ENCODE peak calls at places on chromosomes 13 and 19, in ten cellular contexts. One of them, this sample, is unnamed.

GRCh38 chr19:20928371-20928770 is 5.3 kb downstream of the ZNF85 start:
- DNase-seq in stomach: no peak
- DNase-seq in spleen: no peak
- DNase-seq in tibial nerve: no peak
- DNase-seq in body of pancreas: no peak
- DNase-seq in transverse colon: no peak
- DNase-seq in thoracic aorta: no peak
- DNase-seq in Peyer's patch: no peak
- DNase-seq in adrenal gland: no peak
- DNase-seq in pancreas: no peak
- DNase-seq in this sample: no peak

GRCh38 chr13:98447130-98447529 is 129.8 kb downstream of the STK24 start:
- DNase-seq in thoracic aorta: no peak
- DNase-seq in transverse colon: no peak
- DNase-seq in tibial nerve: no peak
- DNase-seq in Peyer's patch: no peak
- DNase-seq in pancreas: no peak
- DNase-seq in adrenal gland: no peak
- DNase-seq in body of pancreas: no peak
- DNase-seq in spleen: no peak
- DNase-seq in stomach: no peak
- DNase-seq in this sample: no peak

GRCh38 chr13:86585826-86586225 is 786.6 kb upstream of the SLITRK6 start:
- DNase-seq in tibial nerve: peak; percentile 13
- DNase-seq in transverse colon: peak; percentile 26
- DNase-seq in thoracic aorta: no peak
- DNase-seq in adrenal gland: peak; percentile 57
- DNase-seq in Peyer's patch: peak; percentile 58
- DNase-seq in stomach: no peak
- DNase-seq in spleen: no peak
- DNase-seq in body of pancreas: peak; percentile 64
- DNase-seq in pancreas: peak; percentile 29
- DNase-seq in this sample: peak; percentile 26

GRCh38 chr13:113050856-113051431 is 54.6 kb upstream of the F7 start:
- DNase-seq in pancreas: peak; percentile 16
- DNase-seq in body of pancreas: no peak
- DNase-seq in adrenal gland: no peak
- DNase-seq in transverse colon: no peak
- DNase-seq in spleen: peak; percentile 56
- DNase-seq in thoracic aorta: no peak
- DNase-seq in Peyer's patch: no peak
- DNase-seq in stomach: no peak
- DNase-seq in tibial nerve: no peak
- DNase-seq in this sample: peak; percentile 42

GRCh38 chr19:30512748-30513389 is 140.7 kb downstream of the ZNF536 start:
- DNase-seq in stomach: no peak
- DNase-seq in transverse colon: no peak
- DNase-seq in body of pancreas: no peak
- DNase-seq in pancreas: no peak
- DNase-seq in adrenal gland: no peak
- DNase-seq in spleen: no peak
- DNase-seq in thoracic aorta: no peak
- DNase-seq in Peyer's patch: no peak
- DNase-seq in tibial nerve: no peak
- DNase-seq in this sample: no peak

GRCh38 chr13:69243366-69243765 is 864.3 kb upstream of the ATXN8OS start:
- DNase-seq in spleen: no peak
- DNase-seq in stomach: no peak
- DNase-seq in transverse colon: no peak
- DNase-seq in pancreas: no peak
- DNase-seq in body of pancreas: no peak
- DNase-seq in thoracic aorta: no peak
- DNase-seq in tibial nerve: no peak
- DNase-seq in adrenal gland: no peak
- DNase-seq in Peyer's patch: no peak
- DNase-seq in this sample: no peak

GRCh38 chr19:2607712-2608601 is 94.5 kb downstream of the GNG7 start:
- DNase-seq in transverse colon: peak; percentile 53
- DNase-seq in spleen: peak; percentile 82
- DNase-seq in thoracic aorta: no peak
- DNase-seq in tibial nerve: no peak
- DNase-seq in Peyer's patch: peak; percentile 80
- DNase-seq in stomach: no peak
- DNase-seq in body of pancreas: no peak
- DNase-seq in pancreas: peak; percentile 42
- DNase-seq in adrenal gland: no peak
- DNase-seq in this sample: no peak

GRCh38 chr13:27794921-27795717 is 2.8 kb downstream of the GSX1 start:
- DNase-seq in transverse colon: no peak
- DNase-seq in thoracic aorta: no peak
- DNase-seq in adrenal gland: no peak
- DNase-seq in Peyer's patch: no peak
- DNase-seq in body of pancreas: no peak
- DNase-seq in pancreas: no peak
- DNase-seq in stomach: no peak
- DNase-seq in tibial nerve: no peak
- DNase-seq in spleen: no peak
- DNase-seq in this sample: no peak

GRCh38 chr13:91719033-91719432 is 320.6 kb downstream of the GPC5 start:
- DNase-seq in tibial nerve: no peak
- DNase-seq in pancreas: no peak
- DNase-seq in spleen: no peak
- DNase-seq in transverse colon: no peak
- DNase-seq in stomach: no peak
- DNase-seq in body of pancreas: no peak
- DNase-seq in Peyer's patch: no peak
- DNase-seq in thoracic aorta: no peak
- DNase-seq in adrenal gland: peak; percentile 57
- DNase-seq in this sample: peak; percentile 14

GRCh38 chr19:55647732-55648656 is at the start of gene CCDC106:
- DNase-seq in body of pancreas: peak; percentile 70
- DNase-seq in tibial nerve: peak; percentile 63
- DNase-seq in pancreas: peak; percentile 73
- DNase-seq in Peyer's patch: peak; percentile 81
- DNase-seq in spleen: peak; percentile 90
- DNase-seq in stomach: peak; percentile 64
- DNase-seq in adrenal gland: peak; percentile 79
- DNase-seq in transverse colon: peak; percentile 72
- DNase-seq in thoracic aorta: no peak
- DNase-seq in this sample: peak; percentile 90

GRCh38 chr13:90253806-90254205 is 1093.7 kb upstream of the MIR17HG start:
- DNase-seq in spleen: no peak
- DNase-seq in pancreas: no peak
- DNase-seq in tibial nerve: no peak
- DNase-seq in adrenal gland: no peak
- DNase-seq in body of pancreas: no peak
- DNase-seq in transverse colon: no peak
- DNase-seq in stomach: no peak
- DNase-seq in thoracic aorta: no peak
- DNase-seq in Peyer's patch: no peak
- DNase-seq in this sample: no peak

DNA sequence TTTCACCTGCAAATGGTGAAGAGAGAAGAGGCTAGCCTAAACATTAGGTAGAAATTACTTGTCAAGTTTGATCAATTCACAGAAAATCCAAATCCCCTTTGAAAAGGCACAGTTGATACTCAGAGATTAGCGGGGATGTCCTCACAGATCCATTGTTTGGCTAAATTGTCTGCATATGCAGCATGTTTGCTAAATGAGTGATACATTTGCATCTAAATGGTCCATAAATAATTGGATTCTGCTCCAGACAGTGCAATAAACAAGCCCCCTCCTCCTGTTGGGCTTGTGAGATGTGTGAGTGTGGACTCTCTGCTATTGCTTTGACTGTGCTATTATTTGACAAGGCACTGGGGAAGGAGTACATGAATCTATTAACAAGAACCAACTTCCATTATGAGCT is 67.0 kb downstream of the CBY2 start:
- DNase-seq in adrenal gland: no peak
- DNase-seq in body of pancreas: no peak
- DNase-seq in spleen: no peak
- DNase-seq in transverse colon: no peak
- DNase-seq in thoracic aorta: no peak
- DNase-seq in stomach: no peak
- DNase-seq in tibial nerve: no peak
- DNase-seq in Peyer's patch: no peak
- DNase-seq in pancreas: no peak
- DNase-seq in this sample: no peak
- H3K4me3 ChIP-seq in adrenal gland: no peak overlapping the region
- H3K4me3 ChIP-seq in body of pancreas: no peak overlapping the region
- H3K4me3 ChIP-seq in spleen: no peak overlapping the region
- H3K4me3 ChIP-seq in transverse colon: no peak overlapping the region
- H3K4me3 ChIP-seq in thoracic aorta: no peak overlapping the region
- H3K4me3 ChIP-seq in stomach: no peak overlapping the region
- H3K4me3 ChIP-seq in tibial nerve: no peak overlapping the region
- H3K4me3 ChIP-seq in Peyer's patch: no peak overlapping the region
- H3K4me3 ChIP-seq in pancreas: no peak overlapping the region
- H3K4me3 ChIP-seq in this sample: no peak overlapping the region

GRCh38 chr13:39496487-39496998 is 106.5 kb downstream of the LHFPL6 start:
- DNase-seq in thoracic aorta: no peak
- DNase-seq in Peyer's patch: no peak
- DNase-seq in transverse colon: no peak
- DNase-seq in adrenal gland: no peak
- DNase-seq in stomach: no peak
- DNase-seq in spleen: no peak
- DNase-seq in body of pancreas: no peak
- DNase-seq in tibial nerve: no peak
- DNase-seq in pancreas: no peak
- DNase-seq in this sample: no peak
- H3K4me1 ChIP-seq in thoracic aorta: no peaks in the 10 kb centered on the region
- H3K4me1 ChIP-seq in Peyer's patch: no peaks in the 10 kb centered on the region
- H3K4me1 ChIP-seq in transverse colon: no peaks in the 10 kb centered on the region
- H3K4me1 ChIP-seq in adrenal gland: no peaks in the 10 kb centered on the region
- H3K4me1 ChIP-seq in stomach: no peaks in the 10 kb centered on the region
- H3K4me1 ChIP-seq in spleen: no peaks in the 10 kb centered on the region
- H3K4me1 ChIP-seq in body of pancreas: no peaks in the 10 kb centered on the region
- H3K4me1 ChIP-seq in tibial nerve: no peaks in the 10 kb centered on the region
- H3K4me1 ChIP-seq in pancreas: no peaks in the 10 kb centered on the region
- H3K4me1 ChIP-seq in this sample: peaks cover 14% of the 10 kb centered on the region

GRCh38 chr19:33302175-33302973 is at the start of gene CEBPA:
- DNase-seq in spleen: peak; percentile 95
- DNase-seq in tibial nerve: peak; percentile 46
- DNase-seq in adrenal gland: peak; percentile 54
- DNase-seq in stomach: peak; percentile 90
- DNase-seq in body of pancreas: peak; percentile 89
- DNase-seq in transverse colon: peak; percentile 88
- DNase-seq in Peyer's patch: peak; percentile 90
- DNase-seq in pancreas: peak; percentile 91
- DNase-seq in thoracic aorta: no peak
- DNase-seq in this sample: peak; percentile 84
- H3K27ac ChIP-seq in spleen: peak within 1 kb of the TSS; percentile 71
- H3K27ac ChIP-seq in tibial nerve: peak within 1 kb of the TSS; percentile 85
- H3K27ac ChIP-seq in adrenal gland: no peak within 1 kb of the TSS
- H3K27ac ChIP-seq in stomach: peak within 1 kb of the TSS; percentile 91
- H3K27ac ChIP-seq in body of pancreas: peak within 1 kb of the TSS; percentile 86
- H3K27ac ChIP-seq in transverse colon: peak within 1 kb of the TSS; percentile 92
- H3K27ac ChIP-seq in Peyer's patch: peak within 1 kb of the TSS; percentile 65
- H3K27ac ChIP-seq in pancreas: peak within 1 kb of the TSS; percentile 87
- H3K27ac ChIP-seq in thoracic aorta: peak within 1 kb of the TSS; percentile 53
- H3K27ac ChIP-seq in this sample: peak within 1 kb of the TSS; percentile 5

GRCh38 chr13:44229371-44230030 is 144.1 kb upstream of the SERP2 start:
- DNase-seq in body of pancreas: no peak
- DNase-seq in Peyer's patch: no peak
- DNase-seq in adrenal gland: no peak
- DNase-seq in stomach: no peak
- DNase-seq in transverse colon: no peak
- DNase-seq in spleen: no peak
- DNase-seq in thoracic aorta: no peak
- DNase-seq in pancreas: no peak
- DNase-seq in tibial nerve: no peak
- DNase-seq in this sample: no peak

GRCh38 chr13:44230071-44230470 is 143.6 kb upstream of the SERP2 start:
- DNase-seq in spleen: no peak
- DNase-seq in body of pancreas: no peak
- DNase-seq in transverse colon: no peak
- DNase-seq in adrenal gland: no peak
- DNase-seq in Peyer's patch: no peak
- DNase-seq in stomach: no peak
- DNase-seq in thoracic aorta: no peak
- DNase-seq in pancreas: no peak
- DNase-seq in tibial nerve: no peak
- DNase-seq in this sample: no peak

GRCh38 chr13:44230736-44231135 is 142.9 kb upstream of the SERP2 start:
- DNase-seq in thoracic aorta: no peak
- DNase-seq in adrenal gland: no peak
- DNase-seq in spleen: no peak
- DNase-seq in body of pancreas: no peak
- DNase-seq in pancreas: no peak
- DNase-seq in stomach: no peak
- DNase-seq in transverse colon: no peak
- DNase-seq in Peyer's patch: no peak
- DNase-seq in tibial nerve: no peak
- DNase-seq in this sample: no peak

GRCh38 chr13:44232729-44233128 is 140.9 kb upstream of the SERP2 start:
- DNase-seq in spleen: no peak
- DNase-seq in stomach: no peak
- DNase-seq in pancreas: no peak
- DNase-seq in Peyer's patch: no peak
- DNase-seq in thoracic aorta: no peak
- DNase-seq in body of pancreas: no peak
- DNase-seq in tibial nerve: no peak
- DNase-seq in adrenal gland: no peak
- DNase-seq in transverse colon: no peak
- DNase-seq in this sample: no peak

GRCh38 chr13:44231786-44232516 is 141.7 kb upstream of the SERP2 start:
- DNase-seq in Peyer's patch: peak; percentile 83
- DNase-seq in tibial nerve: peak; percentile 52
- DNase-seq in stomach: peak; percentile 82
- DNase-seq in adrenal gland: peak; percentile 91
- DNase-seq in pancreas: peak; percentile 85
- DNase-seq in thoracic aorta: no peak
- DNase-seq in spleen: no peak
- DNase-seq in transverse colon: peak; percentile 76
- DNase-seq in body of pancreas: peak; percentile 88
- DNase-seq in this sample: no peak
- H3K4me3 ChIP-seq in Peyer's patch: no peak overlapping the region
- H3K4me3 ChIP-seq in tibial nerve: no peak overlapping the region
- H3K4me3 ChIP-seq in stomach: no peak overlapping the region
- H3K4me3 ChIP-seq in adrenal gland: no peak overlapping the region
- H3K4me3 ChIP-seq in pancreas: no peak overlapping the region
- H3K4me3 ChIP-seq in thoracic aorta: no peak overlapping the region
- H3K4me3 ChIP-seq in spleen: no peak overlapping the region
- H3K4me3 ChIP-seq in transverse colon: no peak overlapping the region
- H3K4me3 ChIP-seq in body of pancreas: no peak overlapping the region
- H3K4me3 ChIP-seq in this sample: no peak overlapping the region

GRCh38 chr19:56759531-56759930 is 81.0 kb downstream of the PEG3 start:
- DNase-seq in adrenal gland: no peak
- DNase-seq in stomach: no peak
- DNase-seq in transverse colon: no peak
- DNase-seq in Peyer's patch: no peak
- DNase-seq in tibial nerve: no peak
- DNase-seq in pancreas: no peak
- DNase-seq in body of pancreas: no peak
- DNase-seq in thoracic aorta: no peak
- DNase-seq in spleen: no peak
- DNase-seq in this sample: no peak
- H3K4me1 ChIP-seq in adrenal gland: no peaks in the 10 kb centered on the region
- H3K4me1 ChIP-seq in stomach: no peaks in the 10 kb centered on the region
- H3K4me1 ChIP-seq in transverse colon: no peaks in the 10 kb centered on the region
- H3K4me1 ChIP-seq in Peyer's patch: no peaks in the 10 kb centered on the region
- H3K4me1 ChIP-seq in tibial nerve: no peaks in the 10 kb centered on the region
- H3K4me1 ChIP-seq in pancreas: no peaks in the 10 kb centered on the region
- H3K4me1 ChIP-seq in body of pancreas: no peaks in the 10 kb centered on the region
- H3K4me1 ChIP-seq in thoracic aorta: no peaks in the 10 kb centered on the region
- H3K4me1 ChIP-seq in spleen: no peaks in the 10 kb centered on the region
- H3K4me1 ChIP-seq in this sample: no peaks in the 10 kb centered on the region